ENCODE peak calls at places on chromosomes 5 and 9, in nine cellular contexts. Y, I, W, P, T, J, S, U and A are unnamed samples.

GRCh38 chr5:10789726-10790125 is 28.7 kb upstream of the DAP start:
- DNase-seq in Y (peak), I (no peak), W (no peak), P (no peak), T (no peak), J (no peak), S (no peak), U (no peak), A (no peak)

GRCh38 chr9:138098908-138099791 is 221.6 kb downstream of the CACNA1B start:
- DNase-seq in Y (no peak), I (no peak), W (no peak), P (no peak), T (no peak), J (no peak), S (no peak), U (no peak), A (no peak)

GRCh38 chr9:136117291-136118060 is 1.2 kb downstream of the TMEM250 start:
- DNase-seq in Y (no peak), I (no peak), W (no peak), P (peak), T (no peak), J (peak), S (no peak), U (no peak), A (peak)

GRCh38 chr5:38845555-38846378 is at the start of gene OSMR:
- DNase-seq in Y (peak), I (peak), W (peak), P (peak), T (peak), J (no peak), S (no peak), U (peak), A (peak)

GRCh38 chr5:130155395-130155794 is 251.1 kb downstream of the CHSY3 start:
- DNase-seq in Y (no peak), I (no peak), W (no peak), P (no peak), T (no peak), J (peak), S (no peak), U (no peak), A (no peak)

GRCh38 chr5:74767579-74767913 is 497 bp downstream of the NSA2 start:
- DNase-seq in Y (peak), I (no peak), W (no peak), P (no peak), T (no peak), J (peak), S (peak), U (no peak), A (no peak)

GRCh38 chr5:31728039-31728438 is 89.1 kb downstream of the PDZD2 start:
- DNase-seq in Y (no peak), I (no peak), W (no peak), P (no peak), T (no peak), J (no peak), S (no peak), U (no peak), A (no peak)

GRCh38 chr5:24621809-24622208 is 23.0 kb downstream of the CDH10 start:
- DNase-seq in Y (no peak), I (no peak), W (no peak), P (no peak), T (no peak), J (no peak), S (no peak), U (peak), A (peak)

GRCh38 chr9:23011669-23012068 is 565.0 kb downstream of the DMRTA1 start:
- DNase-seq in Y (peak), I (no peak), W (no peak), P (no peak), T (no peak), J (no peak), S (no peak), U (no peak), A (no peak)

GRCh38 chr5:9524941-9525340 is 20.9 kb downstream of the SEMA5A start:
- DNase-seq in Y (no peak), I (no peak), W (no peak), P (no peak), T (no peak), J (no peak), S (no peak), U (no peak), A (no peak)

GRCh38 chr5:151587796-151588606 is 3.1 kb downstream of the FAT2 start:
- DNase-seq in Y (no peak), I (no peak), W (no peak), P (no peak), T (no peak), J (no peak), S (no peak), U (no peak), A (no peak)

GRCh38 chr5:8958602-8959001 is 587.3 kb downstream of the SEMA5A start:
- DNase-seq in Y (no peak), I (no peak), W (no peak), P (no peak), T (no peak), J (no peak), S (no peak), U (no peak), A (no peak)

GRCh38 chr9:37390759-37391158 is 31.7 kb upstream of the GRHPR start:
- DNase-seq in Y (no peak), I (no peak), W (no peak), P (peak), T (no peak), J (peak), S (peak), U (no peak), A (peak)

GRCh38 chr9:134971196-134971595 is 53.5 kb upstream of the FCN1 start:
- DNase-seq in Y (no peak), I (no peak), W (no peak), P (no peak), T (no peak), J (peak), S (no peak), U (no peak), A (no peak)

GRCh38 chr9:93577045-93577939 is 908 bp downstream of the PHF2 start:
- DNase-seq in Y (no peak), I (no peak), W (peak), P (peak), T (no peak), J (no peak), S (no peak), U (no peak), A (no peak)

GRCh38 chr5:90285581-90285980 is 124.0 kb downstream of the CETN3 start:
- DNase-seq in Y (no peak), I (no peak), W (no peak), P (no peak), T (no peak), J (no peak), S (no peak), U (no peak), A (no peak)

GRCh38 chr9:18017136-18017535 is 438.3 kb downstream of the SH3GL2 start:
- DNase-seq in Y (no peak), I (no peak), W (no peak), P (no peak), T (no peak), J (no peak), S (no peak), U (no peak), A (no peak)
- TF ChIP-seq CTCF in Y (peak), I (no peak), W (peak), P (no peak), T (no peak), J (peak), S (no peak), U (no peak), A (no peak)

DNA sequence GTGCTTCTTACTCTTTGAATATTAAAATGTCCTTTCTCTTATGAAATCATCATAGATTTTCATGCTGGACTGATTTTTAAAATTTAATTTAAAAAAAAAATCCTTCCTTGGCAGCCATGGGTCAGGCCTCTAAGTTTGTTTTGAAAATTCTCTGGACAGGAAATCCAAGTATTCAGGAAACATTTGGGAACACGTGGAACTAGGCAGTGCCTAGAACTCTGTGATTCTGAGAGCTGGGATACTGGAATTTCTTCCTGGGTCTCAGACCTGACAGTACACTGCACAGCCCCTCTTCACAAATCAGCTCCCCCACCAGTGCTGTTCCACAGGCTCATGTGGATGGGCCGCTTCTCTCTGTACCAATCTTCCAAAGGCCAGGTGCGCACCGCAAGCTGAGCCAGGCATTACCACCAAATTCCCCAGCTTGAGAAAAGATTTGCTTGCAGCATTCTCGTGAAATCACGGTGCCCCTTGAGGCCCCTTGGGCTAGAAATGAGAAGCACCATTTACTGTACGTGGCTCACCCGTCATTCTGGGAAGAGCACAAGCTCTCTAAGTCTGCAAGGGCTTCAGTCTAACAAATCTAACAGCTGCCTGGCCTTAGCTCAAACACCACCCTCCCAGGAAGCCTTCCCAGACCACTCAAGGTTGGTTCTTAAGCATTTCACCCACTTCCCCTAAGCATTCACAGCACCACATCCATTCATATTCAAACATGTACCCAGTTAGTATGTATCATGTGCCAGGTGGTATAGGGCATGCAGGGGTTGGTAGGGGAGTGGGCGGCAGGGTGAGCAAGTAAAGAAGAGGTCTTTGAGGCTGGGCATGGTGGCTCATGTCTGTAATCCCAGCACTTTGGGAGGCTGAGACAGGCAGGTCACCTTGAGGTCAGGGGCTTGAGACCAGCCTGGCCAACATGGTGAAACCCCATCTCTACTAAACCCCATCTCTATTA is 26.5 kb downstream of the B4GALT1 start:
- DNase-seq in Y (no peak), I (no peak), W (no peak), P (no peak), T (no peak), J (no peak), S (no peak), U (no peak), A (no peak)
- TF ChIP-seq CTCF in Y (no peak), I (no peak), W (no peak), P (no peak), T (no peak), J (no peak), S (no peak), U (no peak), A (no peak)

GRCh38 chr5:40841068-40841805 is at the start of gene CARD6:
- DNase-seq in Y (no peak), I (no peak), W (no peak), P (no peak), T (no peak), J (no peak), S (no peak), U (no peak), A (peak)
- TF ChIP-seq CTCF in Y (peak), I (peak), W (no peak), P (no peak), T (no peak), J (no peak), S (no peak), U (no peak), A (no peak)

GRCh38 chr5:136780518-136780917 is 415.2 kb upstream of the TRPC7 start:
- DNase-seq in Y (no peak), I (no peak), W (no peak), P (no peak), T (no peak), J (no peak), S (no peak), U (no peak), A (no peak)
- TF ChIP-seq CTCF in Y (peak), I (no peak), W (no peak), P (no peak), T (no peak), J (peak), S (no peak), U (no peak), A (no peak)

GRCh38 chr5:160119142-160119904 is at the start of gene PWWP2A:
- DNase-seq in Y (peak), I (peak), W (peak), P (peak), T (peak), J (peak), S (peak), U (peak), A (peak)
- TF ChIP-seq CTCF in Y (no peak), I (no peak), W (peak), P (no peak), T (peak), J (no peak), S (no peak), U (peak), A (no peak)

GRCh38 chr5:103218164-103218563 is 40.4 kb upstream of the MACIR start:
- DNase-seq in Y (peak), I (peak), W (no peak), P (no peak), T (no peak), J (no peak), S (no peak), U (no peak), A (no peak)

GRCh38 chr5:103228056-103228455 is 30.5 kb upstream of the MACIR start:
- DNase-seq in Y (peak), I (no peak), W (no peak), P (no peak), T (no peak), J (no peak), S (no peak), U (no peak), A (no peak)

GRCh38 chr5:103224118-103224893 is 34.3 kb upstream of the MACIR start:
- DNase-seq in Y (peak), I (no peak), W (no peak), P (peak), T (no peak), J (peak), S (peak), U (no peak), A (peak)

GRCh38 chr5:103224894-103225246 is 33.7 kb upstream of the MACIR start:
- DNase-seq in Y (no peak), I (no peak), W (no peak), P (no peak), T (no peak), J (no peak), S (no peak), U (no peak), A (no peak)

GRCh38 chr5:103223031-103223955 is 35.3 kb upstream of the MACIR start:
- DNase-seq in Y (no peak), I (no peak), W (no peak), P (no peak), T (no peak), J (no peak), S (no peak), U (no peak), A (no peak)
- TF ChIP-seq CTCF in Y (no peak), I (no peak), W (no peak), P (no peak), T (no peak), J (no peak), S (no peak), U (no peak), A (no peak)

DNA sequence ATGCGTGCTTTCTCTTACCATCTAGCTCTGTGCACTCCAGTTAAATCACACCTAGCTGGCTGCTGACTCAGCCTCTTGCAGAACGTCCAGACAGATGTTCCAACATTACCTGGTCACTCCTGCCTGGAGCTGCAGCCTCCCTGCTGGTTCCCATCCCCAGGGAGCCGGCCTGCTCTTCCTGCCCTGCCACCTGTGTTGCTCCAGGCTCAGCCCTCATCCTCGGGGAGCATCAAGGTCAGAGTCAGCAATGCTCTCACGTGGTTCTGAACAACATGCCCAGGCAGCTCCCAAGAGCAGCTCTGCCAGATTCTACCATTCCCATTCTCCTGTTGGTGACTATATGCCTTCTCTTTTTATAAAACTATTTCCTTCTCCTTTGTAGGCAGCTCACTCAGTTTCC is 81.3 kb downstream of the GADD45G start:
- DNase-seq in Y (no peak), I (no peak), W (no peak), P (no peak), T (no peak), J (peak), S (no peak), U (no peak), A (no peak)
- TF ChIP-seq CTCF in Y (no peak), I (no peak), W (no peak), P (no peak), T (no peak), J (no peak), S (no peak), U (no peak), A (no peak)

GRCh38 chr9:123336959-123337358 is 19.0 kb upstream of the CRB2 start:
- DNase-seq in Y (no peak), I (no peak), W (no peak), P (no peak), T (no peak), J (no peak), S (no peak), U (no peak), A (no peak)

GRCh38 chr9:123339666-123340414 is 16.2 kb upstream of the CRB2 start:
- DNase-seq in Y (no peak), I (no peak), W (no peak), P (no peak), T (no peak), J (no peak), S (peak), U (no peak), A (no peak)

GRCh38 chr9:123336455-123336854 is 19.5 kb upstream of the CRB2 start:
- DNase-seq in Y (no peak), I (no peak), W (no peak), P (no peak), T (no peak), J (no peak), S (no peak), U (no peak), A (no peak)

GRCh38 chr9:123337971-123338370 is 18.0 kb upstream of the CRB2 start:
- DNase-seq in Y (no peak), I (no peak), W (no peak), P (no peak), T (no peak), J (no peak), S (no peak), U (no peak), A (no peak)

GRCh38 chr9:123338710-123339665 is 17.0 kb upstream of the CRB2 start:
- DNase-seq in Y (no peak), I (no peak), W (no peak), P (peak), T (no peak), J (no peak), S (peak), U (no peak), A (peak)
- TF ChIP-seq CTCF in Y (no peak), I (no peak), W (no peak), P (no peak), T (no peak), J (no peak), S (no peak), U (no peak), A (no peak)

DNA sequence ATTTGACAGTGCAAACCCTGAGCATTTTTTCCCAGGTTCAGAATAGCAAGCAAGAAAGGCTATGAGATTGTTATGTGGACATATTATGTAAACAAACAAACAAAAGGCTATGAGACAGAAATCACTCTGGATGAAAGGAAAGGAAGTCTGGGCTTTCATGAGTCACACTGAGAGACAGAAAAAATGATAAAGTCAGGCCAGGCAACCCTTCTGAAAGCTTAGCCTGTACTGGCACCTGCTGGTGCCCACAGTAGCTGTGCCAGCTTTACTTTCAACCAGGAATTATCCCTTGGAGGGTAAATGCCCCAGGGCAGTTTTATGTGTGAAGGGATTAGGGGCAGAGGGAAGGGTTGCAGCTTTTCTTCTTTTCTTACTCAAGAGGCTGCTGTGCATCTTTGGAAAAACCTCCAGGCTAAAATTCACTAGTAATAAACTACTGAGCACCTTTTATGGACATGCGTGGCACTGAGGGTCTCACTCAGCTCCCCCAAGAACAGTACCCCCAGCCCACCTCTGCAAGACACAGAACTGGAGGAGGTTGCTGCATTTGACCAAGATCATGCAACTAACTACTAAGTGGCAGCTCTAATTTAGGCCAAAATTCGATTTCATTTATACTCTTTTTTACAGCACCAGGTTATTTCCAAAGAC is 41.7 kb downstream of the ACTL7B start:
- DNase-seq in Y (no peak), I (no peak), W (no peak), P (no peak), T (no peak), J (no peak), S (no peak), U (no peak), A (no peak)
- TF ChIP-seq CTCF in Y (peak), I (no peak), W (peak), P (no peak), T (no peak), J (peak), S (no peak), U (peak), A (peak)

DNA sequence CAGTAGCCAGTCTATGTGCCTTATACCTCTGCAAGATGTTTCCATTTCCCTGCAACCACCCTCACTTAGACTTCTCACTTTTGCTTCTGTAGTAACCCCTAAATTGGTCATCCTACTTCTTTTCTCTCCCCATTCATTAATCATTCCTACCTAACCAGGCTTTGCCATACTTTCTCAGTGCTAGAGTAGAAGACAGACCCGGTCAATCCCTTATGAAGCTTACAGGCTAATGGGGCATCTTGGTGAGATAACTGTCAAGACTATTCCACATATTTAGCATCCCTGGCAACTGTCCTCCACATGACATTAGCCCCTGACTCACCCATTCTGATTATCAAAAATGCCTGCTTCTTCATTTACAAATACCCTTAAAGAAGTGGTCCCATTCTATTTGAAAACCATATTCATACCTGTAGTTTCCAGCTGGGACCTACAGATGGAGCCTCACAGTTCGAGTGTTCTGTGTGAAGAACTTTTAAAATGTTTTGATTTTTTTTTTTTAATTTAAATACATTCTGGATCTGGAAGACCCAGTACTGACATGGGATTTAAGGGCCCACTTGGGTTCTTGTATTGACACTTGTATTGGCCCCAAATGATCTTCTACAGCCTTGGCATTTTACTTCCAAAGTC is 21.0 kb downstream of the F2RL2 start:
- DNase-seq in Y (no peak), I (no peak), W (no peak), P (no peak), T (no peak), J (no peak), S (no peak), U (no peak), A (no peak)
- TF ChIP-seq CTCF in Y (peak), I (peak), W (peak), P (no peak), T (no peak), J (no peak), S (no peak), U (no peak), A (no peak)